ENCODE peak calls at places on chromosomes 7 and 10, in ten cellular contexts. B is esophagus muscularis mucosa; Y is natural killer cell treated with Interleukin-12 subunit alpha and Interleukin-12 subunit beta and Interleukin-15 and Interleukin-18, amount 100 ng/mL, for 72 hours; G is A172; L is activated naive CD8-positive, alpha-beta T cell treated with anti-CD3 and anti-CD28 coated beads, Interleukin-2, amount 10 ng/mL, durations not matched to agents 7 days and 5 days; F is mesendoderm; M is progenitor cell of endocrine pancreas; I is NCI-H1092; P is stimulated activated effector memory CD8-positive, alpha-beta T cell treated with anti-CD3 and anti-CD28 coated beads, Interleukin-12 subunit alpha, Interleukin-12 subunit beta, amount 100 ng/mL, for 72 hours; R is choroid plexus epithelial cell. D is an unnamed sample.

GRCh38 chr10:128747556-128748335 is 621.5 kb upstream of the MKI67 start:
- DNase-seq in B (no peak), Y (no peak), G (no peak), L (no peak), F (no peak), M (no peak), I (no peak), P (no peak), R (no peak), D (no peak)

GRCh38 chr7:149704507-149704906 is 68.9 kb downstream of the ZNF467 start:
- DNase-seq in B (peak; percentile 10), Y (no peak), G (no peak), L (no peak), F (no peak), M (no peak), I (no peak), P (no peak), R (peak; percentile 55), D (no peak)

GRCh38 chr7:4738711-4739527 is 36.5 kb upstream of the AP5Z1 start:
- DNase-seq in B (no peak), Y (no peak), G (peak; percentile 95), L (no peak), F (peak; percentile 84), M (no peak), I (no peak), P (no peak), R (peak; percentile 94), D (no peak)

GRCh38 chr7:36961691-36962090 is 237.4 kb upstream of the AOAH start:
- DNase-seq in B (no peak), Y (no peak), G (no peak), L (no peak), F (no peak), M (no peak), I (no peak), P (no peak), R (no peak), D (no peak)

GRCh38 chr7:47816647-47817046 is 131.6 kb downstream of the PKD1L1 start:
- DNase-seq in B (no peak), Y (no peak), G (peak; percentile 55), L (no peak), F (no peak), M (no peak), I (no peak), P (no peak), R (no peak), D (no peak)

GRCh38 chr7:116661741-116662329 is 10.2 kb upstream of the MET start:
- DNase-seq in B (no peak), Y (no peak), G (no peak), L (no peak), F (no peak), M (no peak), I (no peak), P (no peak), R (no peak), D (no peak)

GRCh38 chr7:45267262-45267661 is 109.7 kb downstream of the RAMP3 start:
- DNase-seq in B (no peak), Y (no peak), G (no peak), L (no peak), F (no peak), M (no peak), I (no peak), P (no peak), R (no peak), D (no peak)

GRCh38 chr10:46310851-46311250 is 24.1 kb downstream of the ANTXRL start:
- DNase-seq in B (no peak), Y (no peak), G (no peak), L (peak; percentile 24), F (no peak), M (no peak), I (no peak), P (no peak), R (no peak), D (no peak)

GRCh38 chr10:86253171-86254072 is 113.2 kb downstream of the GRID1 start:
- DNase-seq in B (no peak), Y (peak; percentile 39), G (no peak), L (no peak), F (peak; percentile 68), M (no peak), I (no peak), P (no peak), R (no peak), D (no peak)

GRCh38 chr7:74215921-74216320 is 6.1 kb downstream of the LAT2 start:
- DNase-seq in B (no peak), Y (no peak), G (no peak), L (no peak), F (no peak), M (no peak), I (no peak), P (no peak), R (no peak), D (no peak)

GRCh38 chr10:62870866-62871265 is 54.7 kb upstream of the EGR2 start:
- DNase-seq in B (no peak), Y (no peak), G (no peak), L (no peak), F (no peak), M (no peak), I (no peak), P (no peak), R (no peak), D (no peak)

GRCh38 chr7:114414151-114415053 is at the start of gene FOXP2:
- DNase-seq in B (no peak), Y (no peak), G (no peak), L (no peak), F (peak; percentile 48), M (no peak), I (peak; percentile 15), P (no peak), R (peak; percentile 31), D (no peak)

GRCh38 chr10:68565658-68566057 is 5.5 kb downstream of the TET1 start:
- DNase-seq in B (no peak), Y (no peak), G (no peak), L (no peak), F (no peak), M (no peak), I (no peak), P (no peak), R (no peak), D (no peak)

GRCh38 chr7:127396184-127396583 is 3.7 kb upstream of the ZNF800 start:
- DNase-seq in B (no peak), Y (no peak), G (no peak), L (no peak), F (peak; percentile 36), M (no peak), I (no peak), P (peak; percentile 13), R (peak; percentile 45), D (no peak)

GRCh38 chr7:80386686-80387085 is 125.2 kb downstream of the GNAT3 start:
- DNase-seq in B (no peak), Y (no peak), G (no peak), L (no peak), F (peak; percentile 50), M (no peak), I (no peak), P (no peak), R (peak; percentile 44), D (no peak)

GRCh38 chr10:13390604-13391522 is 42.8 kb upstream of the SEPHS1 start:
- DNase-seq in B (no peak), Y (no peak), G (no peak), L (no peak), F (no peak), M (no peak), I (no peak), P (no peak), R (no peak), D (peak; percentile 5)

GRCh38 chr10:116796910-116797513 is 52.3 kb upstream of the ENO4 start:
- DNase-seq in B (no peak), Y (no peak), G (peak; percentile 58), L (peak; percentile 65), F (peak; percentile 81), M (peak; percentile 72), I (peak; percentile 42), P (peak; percentile 48), R (peak; percentile 79), D (peak; percentile 73)

GRCh38 chr10:30736685-30737232 is 107.2 kb upstream of the LYZL2 start:
- DNase-seq in B (no peak), Y (no peak), G (peak; percentile 99), L (no peak), F (peak; percentile 32), M (no peak), I (no peak), P (no peak), R (peak; percentile 100), D (no peak)

GRCh38 chr7:99039384-99039891 is 104.5 kb downstream of the SMURF1 start:
- DNase-seq in B (no peak), Y (no peak), G (no peak), L (no peak), F (no peak), M (no peak), I (no peak), P (no peak), R (no peak), D (no peak)

GRCh38 chr10:28948045-28948444 is 270.7 kb downstream of the BAMBI start:
- DNase-seq in B (no peak), Y (no peak), G (no peak), L (no peak), F (no peak), M (no peak), I (no peak), P (no peak), R (peak; percentile 38), D (no peak)

GRCh38 chr10:106499448-106499847 is 665.1 kb downstream of the SORCS1 start:
- DNase-seq in B (no peak), Y (no peak), G (no peak), L (no peak), F (no peak), M (no peak), I (no peak), P (no peak), R (no peak), D (no peak)

GRCh38 chr10:12042409-12042796 is 206 bp downstream of the UPF2 start:
- DNase-seq in B (no peak), Y (peak; percentile 73), G (peak; percentile 4), L (peak; percentile 69), F (no peak), M (peak; percentile 31), I (no peak), P (no peak), R (peak; percentile 18), D (no peak)

D was measured in memory B cell.